ENCODE peak calls at places on chromosomes 13 and 19, in five cellular contexts. T is cardiac muscle cell, K is fibroblast of mammary gland, C is dorsolateral prefrontal cortex, E is HCT116. Q is an unnamed sample.

GRCh38 chr13:45416521-45417125 is 1.6 kb downstream of the SLC25A30 start:
- DNase-seq in E (no peak), K (no peak), C (no peak), T (no peak), Q (no peak)

GRCh38 chr19:49020931-49021895 is 2.9 kb downstream of the CGB3 start:
- DNase-seq in K (peak), T (peak), C (no peak), E (no peak), Q (no peak)

GRCh38 chr19:35525873-35526272 is 2.2 kb downstream of the SBSN start:
- DNase-seq in K (no peak), C (no peak), T (no peak), E (no peak), Q (no peak)

GRCh38 chr13:46475586-46475991 is 77.4 kb upstream of the LRCH1 start:
- DNase-seq in C (no peak), K (peak), T (no peak), E (no peak), Q (no peak)

GRCh38 chr13:87331178-87331577 is 340.0 kb upstream of the SLITRK5 start:
- DNase-seq in C (no peak), K (no peak), E (no peak), T (no peak), Q (no peak)

GRCh38 chr19:7831452-7831851 is 1.4 kb downstream of the EVI5L start:
- DNase-seq in T (peak), E (peak), K (peak), C (no peak), Q (no peak)

GRCh38 chr13:47216176-47216822 is 319.4 kb upstream of the HTR2A start:
- DNase-seq in C (no peak), K (peak), T (no peak), E (no peak), Q (no peak)

GRCh38 chr19:29545866-29546582 is 20.2 kb downstream of the VSTM2B start:
- DNase-seq in K (no peak), E (no peak), C (no peak), T (no peak), Q (no peak)

GRCh38 chr13:110714798-110715394 is 1.4 kb downstream of the ING1 start:
- DNase-seq in K (peak), E (no peak), T (peak), C (peak), Q (peak)

GRCh38 chr13:50511877-50512332 is 331.6 kb downstream of the DLEU7 start:
- DNase-seq in E (no peak), C (no peak), T (no peak), K (no peak), Q (no peak)

GRCh38 chr13:50514249-50514648 is 329.2 kb downstream of the DLEU7 start:
- DNase-seq in C (no peak), E (no peak), T (no peak), K (no peak), Q (no peak)

GRCh38 chr13:50509771-50510441 is 333.6 kb downstream of the DLEU7 start:
- DNase-seq in E (no peak), C (no peak), T (no peak), K (no peak), Q (no peak)

GRCh38 chr13:50513528-50513863 is 330.0 kb downstream of the DLEU7 start:
- DNase-seq in E (no peak), C (no peak), T (no peak), K (no peak), Q (no peak)

DNA sequence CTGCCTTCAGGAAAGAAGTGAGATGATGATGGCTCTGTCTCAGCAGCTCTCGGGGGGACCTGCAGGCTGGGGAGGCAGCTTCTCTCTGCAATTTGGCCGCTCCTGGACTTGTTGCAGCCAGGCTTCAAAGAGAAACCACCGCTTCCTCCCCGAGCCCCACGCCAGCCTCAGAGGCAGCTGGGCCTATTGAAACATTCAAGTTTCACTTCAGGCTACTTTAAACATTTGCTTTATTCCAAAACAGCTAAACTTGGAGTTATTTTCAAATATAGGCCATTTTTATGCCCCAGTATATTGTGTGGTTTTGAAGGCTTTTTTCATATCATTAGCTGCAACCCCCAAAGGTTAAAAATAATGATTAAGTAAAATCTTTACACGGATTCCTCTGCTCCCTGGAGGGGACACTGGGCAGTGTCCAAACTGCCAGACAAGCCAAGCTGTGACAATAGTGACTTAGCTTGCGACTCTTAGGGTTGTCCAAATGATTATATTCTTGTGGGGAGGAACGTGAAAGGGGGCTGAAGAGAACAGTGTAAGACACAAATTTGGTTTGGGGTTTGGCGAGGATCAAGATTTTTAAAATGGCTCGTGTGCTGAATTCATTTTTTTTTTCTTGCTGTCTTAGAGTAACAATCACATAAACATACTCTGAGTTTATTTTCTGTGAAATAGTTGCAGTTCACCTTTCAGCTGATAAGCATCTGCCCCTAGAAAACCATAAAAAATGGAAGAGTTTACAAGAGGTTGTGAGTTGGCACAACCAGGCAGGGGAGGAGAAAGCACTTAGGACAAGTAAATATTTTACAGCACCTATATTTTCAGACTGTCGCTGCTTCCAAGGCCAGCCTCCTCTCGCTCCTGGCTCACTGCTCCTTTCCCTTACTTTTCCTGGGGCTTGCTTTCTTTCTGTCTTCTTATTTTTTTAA is 330.6 kb downstream of the DLEU7 start:
- DNase-seq in C (peak), T (peak), E (no peak), K (peak), Q (no peak)
- TF ChIP-seq CTCF in C (peak), T (no peak), E (no peak), K (no peak), Q (no peak)

DNA sequence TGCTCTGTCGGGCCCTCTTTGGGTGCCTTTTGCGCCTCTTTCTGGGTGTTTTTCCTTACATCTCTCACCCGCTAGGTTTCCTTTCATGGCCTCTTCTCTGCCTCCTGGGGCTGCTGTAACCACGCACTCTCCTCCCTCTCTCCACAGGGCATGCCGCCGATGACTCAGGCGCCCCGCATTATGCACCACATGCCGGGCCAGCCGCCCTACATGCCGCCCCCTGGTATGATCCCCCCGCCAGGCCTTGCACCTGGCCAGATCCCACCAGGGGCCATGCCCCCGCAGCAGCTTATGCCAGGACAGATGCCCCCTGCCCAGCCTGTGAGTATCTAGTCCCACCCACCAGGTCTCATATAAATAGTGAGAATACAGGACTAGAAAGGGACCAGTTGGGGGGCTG is 11.8 kb downstream of the SNRPA start:
- DNase-seq in E (no peak), C (no peak), K (no peak), T (no peak), Q (no peak)
- TF ChIP-seq CTCF in E (no peak), C (no peak), K (no peak), T (no peak), Q (no peak)

GRCh38 chr19:58054792-58055482 is 4.1 kb upstream of the ZNF135 start:
- DNase-seq in E (no peak), K (peak), C (peak), T (peak), Q (no peak)
- TF ChIP-seq CTCF in E (no peak), K (no peak), C (no peak), T (no peak), Q (no peak)

GRCh38 chr13:101488734-101489133 is 36.3 kb downstream of the ITGBL1 start:
- DNase-seq in K (no peak), E (no peak), T (no peak), C (no peak), Q (no peak)

GRCh38 chr13:101489635-101490034 is 37.2 kb downstream of the ITGBL1 start:
- DNase-seq in E (no peak), T (no peak), K (no peak), C (no peak), Q (no peak)

GRCh38 chr13:101492251-101492910 is 39.9 kb downstream of the ITGBL1 start:
- DNase-seq in E (no peak), C (no peak), K (no peak), T (no peak), Q (no peak)

GRCh38 chr13:101490400-101491015 is 38.0 kb downstream of the ITGBL1 start:
- DNase-seq in E (no peak), K (peak), T (no peak), C (no peak), Q (no peak)

GRCh38 chr13:101493541-101493940 is 41.1 kb downstream of the ITGBL1 start:
- DNase-seq in E (no peak), C (no peak), K (no peak), T (no peak), Q (no peak)
- TF ChIP-seq CTCF in E (no peak), C (no peak), K (no peak), T (no peak), Q (no peak)

DNA sequence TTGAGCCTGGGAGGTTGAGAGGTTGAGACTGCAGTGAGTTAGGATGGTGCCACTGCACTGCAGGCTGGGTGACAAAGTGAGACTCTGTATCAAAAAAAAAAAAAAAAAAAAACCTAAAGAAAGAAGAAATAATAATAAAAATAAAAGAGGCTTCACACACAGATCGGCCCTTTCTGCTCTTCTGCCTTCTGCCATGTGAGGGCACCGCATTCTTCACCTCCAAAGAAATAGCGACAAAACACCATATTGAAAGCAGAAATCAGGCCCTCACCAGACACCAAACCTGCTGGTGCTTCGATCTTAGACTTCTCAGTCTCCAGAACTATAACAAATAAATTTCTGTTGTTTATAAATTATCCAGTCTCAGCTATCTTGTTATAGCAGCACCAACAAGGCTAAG is 3.0 kb downstream of the ZNF649 start:
- DNase-seq in C (no peak), E (no peak), K (no peak), T (no peak), Q (no peak)
- TF ChIP-seq CTCF in C (no peak), E (no peak), K (no peak), T (no peak), Q (no peak)

DNA sequence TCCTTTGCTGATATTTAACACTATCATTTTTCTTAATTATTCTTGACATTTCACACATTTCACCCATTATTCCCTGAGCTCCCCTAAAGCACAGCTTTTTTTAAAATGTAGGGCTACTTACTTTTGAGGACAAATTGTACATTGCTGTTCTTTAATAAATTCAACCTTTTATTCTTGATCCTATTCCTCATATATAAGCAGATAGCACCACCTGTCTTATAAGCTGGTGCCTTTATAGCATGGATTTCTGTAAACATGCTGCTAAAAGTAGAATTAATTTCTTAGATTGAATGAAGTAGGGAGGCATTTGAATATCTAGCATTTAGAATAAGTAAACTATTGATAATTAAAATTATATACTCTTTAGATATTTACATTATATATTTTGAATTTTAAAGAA is 603.4 kb upstream of the PCDH9 start:
- DNase-seq in T (no peak), K (no peak), C (no peak), E (no peak), Q (no peak)
- TF ChIP-seq CTCF in T (no peak), K (no peak), C (no peak), E (no peak), Q (no peak)

GRCh38 chr13:69094485-69094884 is 1013.1 kb upstream of the ATXN8OS start:
- DNase-seq in E (no peak), K (no peak), T (no peak), C (no peak), Q (no peak)

GRCh38 chr13:69092615-69093322 is 1014.9 kb upstream of the ATXN8OS start:
- DNase-seq in C (no peak), K (no peak), T (no peak), E (no peak), Q (no peak)
- TF ChIP-seq CTCF in C (no peak), K (no peak), T (no peak), E (peak), Q (no peak)

DNA sequence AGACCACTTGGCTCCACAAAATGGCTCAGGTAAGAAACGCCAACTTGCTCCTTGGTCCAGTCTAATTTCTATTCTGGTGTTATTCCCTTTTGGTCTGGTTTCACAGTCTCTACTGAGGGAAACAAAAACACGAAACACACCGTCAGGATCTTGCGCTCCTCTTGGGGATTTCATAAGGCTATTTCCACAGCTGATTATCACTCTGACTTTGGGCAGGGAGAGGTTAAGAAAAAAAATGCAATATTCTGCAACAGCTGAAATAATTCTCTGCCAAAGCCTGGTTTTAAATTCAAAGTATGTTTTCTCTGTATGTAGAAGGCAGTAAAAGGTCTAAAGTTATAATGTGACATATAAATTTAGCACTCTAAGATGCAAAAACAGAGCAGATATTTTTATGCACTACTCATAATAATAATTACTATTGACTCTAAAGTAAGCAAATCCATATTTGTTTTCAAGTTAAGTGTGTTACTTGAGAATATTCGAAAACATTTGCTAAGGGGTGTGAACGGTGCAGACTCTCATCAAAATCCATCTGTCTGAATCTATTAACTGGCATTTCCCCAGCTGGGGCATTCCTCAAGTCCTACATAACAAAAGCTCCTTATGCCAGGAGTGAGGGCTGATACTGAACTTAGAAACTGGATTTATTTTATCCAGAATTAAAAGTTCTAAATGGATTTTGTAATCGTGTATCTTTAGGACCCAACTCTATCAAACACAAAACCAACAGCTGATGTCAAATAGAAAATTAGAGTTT is 38.4 kb upstream of the STARD13 start:
- DNase-seq in T (no peak), C (no peak), E (no peak), K (peak), Q (no peak)
- TF ChIP-seq CTCF in T (no peak), C (no peak), E (no peak), K (no peak), Q (no peak)

Q was measured in mesothelial cell of epicardium.